ENCODE peak calls at places on chromosomes 16 and 17, in four cellular contexts. C, R, H and Q are unnamed samples.

GRCh38 chr17:77604301-77605031 is 354.0 kb upstream of the TNRC6C start:
- DNase-seq in C (no peak), R (no peak), H (no peak), Q (no peak)

GRCh38 chr17:77409282-77410161 is 268.8 kb downstream of the SEC14L1 start:
- DNase-seq in C (no peak), R (no peak), H (no peak), Q (no peak)

GRCh38 chr17:76071497-76072148 is 694 bp downstream of the SRP68 start:
- DNase-seq in C (no peak), R (no peak), H (no peak), Q (no peak)

GRCh38 chr16:68923116-68923515 is 79.8 kb downstream of the TANGO6 start:
- DNase-seq in C (no peak), R (no peak), H (peak; percentile 46), Q (no peak)

GRCh38 chr17:36048061-36048460 is 16.0 kb upstream of the CCL18 start:
- DNase-seq in C (no peak), R (no peak), H (no peak), Q (no peak)

GRCh38 chr16:57335361-57335760 is 23.2 kb upstream of the CCL22 start:
- DNase-seq in C (no peak), R (no peak), H (no peak), Q (no peak)

GRCh38 chr16:60686824-60687223 is 1349.4 kb downstream of the CDH8 start:
- DNase-seq in C (no peak), R (peak; percentile 8), H (no peak), Q (no peak)

GRCh38 chr17:81067331-81067730 is 32.4 kb downstream of the BAIAP2 start:
- DNase-seq in C (no peak), R (no peak), H (no peak), Q (no peak)

GRCh38 chr16:4034963-4035362 is 81.3 kb downstream of the ADCY9 start:
- DNase-seq in C (no peak), R (no peak), H (no peak), Q (no peak)

GRCh38 chr17:27502526-27503324 is 46.5 kb downstream of the KSR1 start:
- DNase-seq in C (no peak), R (no peak), H (no peak), Q (no peak)

GRCh38 chr17:18319604-18320256 is 4.6 kb downstream of the SMCR8 start:
- DNase-seq in C (peak; percentile 37), R (no peak), H (no peak), Q (no peak)

GRCh38 chr16:4624827-4625616 is 396 bp downstream of the MGRN1 start:
- DNase-seq in C (peak; percentile 40), R (peak; percentile 88), H (no peak), Q (no peak)

GRCh38 chr17:77329741-77330531 is 189.2 kb downstream of the SEC14L1 start:
- DNase-seq in C (no peak), R (no peak), H (no peak), Q (no peak)

GRCh38 chr17:66126231-66126630 is 65.7 kb downstream of the CEP112 start:
- DNase-seq in C (no peak), R (no peak), H (no peak), Q (no peak)

GRCh38 chr16:84117482-84117843 is 721 bp upstream of the MBTPS1 start:
- DNase-seq in C (no peak), R (peak; percentile 43), H (no peak), Q (no peak)

GRCh38 chr17:35799942-35800341 is 4.5 kb upstream of the MMP28 start:
- DNase-seq in C (no peak), R (no peak), H (no peak), Q (no peak)

GRCh38 chr16:22787456-22788189 is 26.3 kb upstream of the HS3ST2 start:
- DNase-seq in C (no peak), R (no peak), H (no peak), Q (no peak)

GRCh38 chr16:46924402-46924801 is 40.2 kb downstream of the GPT2 start:
- DNase-seq in C (no peak), R (no peak), H (no peak), Q (no peak)

GRCh38 chr17:81418710-81419332 is 23.6 kb downstream of the BAHCC1 start:
- DNase-seq in C (no peak), R (no peak), H (no peak), Q (no peak)

GRCh38 chr17:39781028-39781800 is 43.5 kb downstream of the GRB7 start:
- DNase-seq in C (no peak), R (no peak), H (no peak), Q (no peak)

GRCh38 chr17:3886776-3887175 is 6.1 kb downstream of the CAMKK1 start:
- DNase-seq in C (no peak), R (no peak), H (no peak), Q (no peak)

GRCh38 chr16:69508033-69508432 is 57.7 kb upstream of the NFAT5 start:
- DNase-seq in C (no peak), R (no peak), H (no peak), Q (no peak)

GRCh38 chr16:75228143-75228976 is 9.6 kb downstream of the CTRB1 start:
- DNase-seq in C (no peak), R (no peak), H (no peak), Q (no peak)

GRCh38 chr16:75225678-75226515 is 7.1 kb downstream of the CTRB1 start:
- DNase-seq in C (no peak), R (no peak), H (no peak), Q (no peak)

GRCh38 chr16:75227361-75228142 is 8.8 kb downstream of the CTRB1 start:
- DNase-seq in C (no peak), R (no peak), H (no peak), Q (no peak)

GRCh38 chr16:75225092-75225491 is 6.3 kb downstream of the CTRB1 start:
- DNase-seq in C (no peak), R (no peak), H (no peak), Q (no peak)

DNA sequence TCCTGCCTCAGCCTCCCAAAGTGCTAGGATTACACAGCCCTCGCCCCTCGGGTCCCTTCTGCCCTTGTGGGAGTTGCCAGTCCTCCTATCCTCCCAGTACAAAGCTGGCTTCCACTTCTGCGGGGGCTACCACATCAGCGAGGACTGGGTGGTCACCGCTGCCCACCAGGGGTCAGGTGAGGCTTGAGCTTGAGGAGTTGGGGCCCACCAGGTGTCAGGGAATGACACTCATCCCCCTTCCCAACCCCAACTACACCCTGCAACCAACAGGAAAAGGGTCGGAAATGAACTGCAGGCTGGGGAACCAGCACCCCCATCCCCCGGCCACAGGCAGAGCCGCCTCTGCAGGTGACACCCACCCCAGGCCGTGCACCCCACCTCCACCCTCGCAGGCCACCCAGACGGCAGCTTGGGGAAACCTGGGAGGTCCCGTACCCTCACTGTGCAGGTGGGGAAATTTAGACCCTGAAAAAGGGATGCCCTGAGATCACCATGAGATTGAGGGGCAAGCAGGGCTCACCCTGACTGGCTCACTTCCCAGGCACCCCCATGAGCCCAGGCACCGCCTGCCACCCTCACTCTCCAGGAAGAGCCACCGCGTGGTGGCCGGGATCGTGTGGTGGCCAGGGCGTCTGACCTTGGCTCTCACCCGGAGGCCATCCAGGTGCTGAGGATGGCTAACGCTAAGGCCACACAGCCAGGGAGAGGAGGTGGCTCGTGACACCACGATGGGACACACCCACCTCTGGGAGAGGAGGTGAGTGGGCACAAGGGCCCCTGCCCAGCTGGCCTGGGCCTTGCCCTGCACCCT is 8.0 kb downstream of the CTRB1 start:
- DNase-seq in C (no peak), R (no peak), H (no peak), Q (no peak)
- TF ChIP-seq POLR2AphosphoS5 in C (peak; percentile 15), R (no peak), H (no peak), Q (no peak)

DNA sequence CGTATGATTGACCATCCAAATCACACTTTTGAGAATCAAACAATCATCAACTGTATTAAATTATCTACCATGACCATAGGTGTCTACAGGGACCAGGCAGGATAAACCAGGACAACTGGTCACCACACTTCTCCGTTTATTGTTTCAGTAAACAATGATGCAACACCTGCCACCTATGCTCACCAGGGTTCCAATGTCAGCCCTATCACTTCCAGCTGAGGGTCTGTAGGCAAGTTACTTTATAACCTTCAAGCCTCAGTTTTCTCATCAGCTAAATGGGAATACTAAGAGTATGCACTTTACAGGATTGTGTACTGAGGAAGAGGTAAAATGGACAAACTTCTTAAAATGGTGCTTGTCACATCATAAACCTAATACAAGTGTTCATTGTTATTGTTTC is 14.9 kb downstream of the TMEM114 start:
- DNase-seq in C (no peak), R (no peak), H (no peak), Q (no peak)
- H3K9me3 ChIP-seq in C (no peaks in the 10 kb centered on the region), R (no peaks in the 10 kb centered on the region), H (no peaks in the 10 kb centered on the region), Q (no peaks in the 10 kb centered on the region)

GRCh38 chr16:89049484-89050118 is 44.1 kb upstream of the ACSF3 start:
- DNase-seq in C (no peak), R (no peak), H (no peak), Q (no peak)
- TF ChIP-seq TCF7L2 in C (no peak), R (no peak), H (no peak), Q (no peak)

GRCh38 chr17:67198131-67198530 is 46.9 kb downstream of the HELZ start:
- DNase-seq in C (no peak), R (no peak), H (no peak), Q (no peak)

GRCh38 chr17:67208232-67208631 is 36.8 kb downstream of the HELZ start:
- DNase-seq in C (no peak), R (no peak), H (no peak), Q (no peak)

GRCh38 chr17:67203818-67204217 is 41.2 kb downstream of the HELZ start:
- DNase-seq in C (no peak), R (no peak), H (no peak), Q (no peak)

GRCh38 chr17:67200727-67201301 is 44.2 kb downstream of the HELZ start:
- DNase-seq in C (peak; percentile 53), R (peak; percentile 42), H (peak; percentile 18), Q (no peak)

DNA sequence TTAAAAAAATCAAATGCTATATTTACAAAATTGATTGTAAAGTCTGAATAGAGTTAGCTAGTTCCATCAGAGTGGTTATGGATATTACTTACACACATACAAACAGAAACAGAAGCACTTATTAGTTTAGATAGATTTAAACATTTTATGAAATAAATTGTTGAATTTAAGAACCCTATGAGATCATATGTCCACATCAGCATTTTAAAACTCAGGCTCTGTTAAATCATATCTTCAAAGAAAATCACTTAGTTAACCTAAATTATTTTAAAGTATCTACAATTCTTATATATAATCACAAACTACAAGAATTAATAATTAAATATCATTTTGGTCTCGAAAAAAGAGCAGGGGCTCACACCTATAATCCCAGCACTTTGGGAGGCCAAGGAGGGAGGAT is 42.5 kb downstream of the HELZ start:
- DNase-seq in C (no peak), R (no peak), H (no peak), Q (no peak)
- TF ChIP-seq POLR2AphosphoS5 in C (no peak), R (no peak), H (no peak), Q (no peak)